ENCODE peak calls at places on chromosomes 2 and 18, in eight cellular contexts. L is GM12865, Q is OCI-LY7, U is cardiac muscle cell, K is right cardiac atrium, Y is body of pancreas, Z is ascending aorta, P is K562. M is an unnamed sample.
A peak's percentile ranks its signal among the peaks of the same experiment; 100 is the strongest.

GRCh38 chr2:205511221-205511620 is 171.1 kb upstream of the NRP2 start:
- DNase-seq in L (no peak), K (no peak), P (no peak), Y (no peak), U (no peak), Q (no peak), Z (no peak), M (no peak)

GRCh38 chr2:235766206-235766794 is 272.5 kb downstream of the AGAP1 start:
- DNase-seq in K (no peak), U (peak; percentile 84), P (peak; percentile 61), Z (no peak), Y (peak; percentile 76), L (peak; percentile 69), Q (peak; percentile 63), M (peak; percentile 26)

GRCh38 chr2:56749152-56749752 is 565.5 kb downstream of the CCDC85A start:
- DNase-seq in Y (no peak), P (no peak), Q (peak; percentile 22), K (no peak), L (peak; percentile 20), U (peak; percentile 44), Z (no peak), M (peak; percentile 4)

GRCh38 chr18:9987931-9988330 is 74.1 kb downstream of the VAPA start:
- DNase-seq in Q (no peak), K (peak; percentile 58), L (no peak), U (no peak), P (no peak), Y (peak; percentile 64), Z (no peak), M (no peak)

GRCh38 chr18:55856191-55856590 is 268.2 kb upstream of the TCF4 start:
- DNase-seq in K (no peak), L (no peak), Y (no peak), U (no peak), Z (no peak), Q (no peak), P (no peak), M (peak; percentile 94)

GRCh38 chr18:50231621-50232020 is 34.7 kb downstream of the CFAP53 start:
- DNase-seq in Y (no peak), L (no peak), U (no peak), Z (no peak), Q (no peak), K (no peak), P (no peak), M (peak; percentile 38)

GRCh38 chr18:25306671-25307070 is 45.3 kb downstream of the ZNF521 start:
- DNase-seq in U (no peak), L (no peak), Q (no peak), Z (no peak), Y (no peak), K (no peak), P (no peak), M (no peak)

GRCh38 chr18:47917923-47918610 is 12.4 kb downstream of the SMAD2 start:
- DNase-seq in Y (no peak), L (peak; percentile 39), Z (no peak), U (no peak), P (no peak), Q (no peak), K (no peak), M (no peak)

GRCh38 chr18:38077219-38077618 is 511.6 kb upstream of the CELF4 start:
- DNase-seq in U (peak; percentile 55), K (no peak), P (no peak), Y (no peak), Q (no peak), Z (no peak), L (no peak), M (peak; percentile 4)

GRCh38 chr2:62382757-62383156 is 123.2 kb downstream of the TMEM17 start:
- DNase-seq in Q (peak; percentile 78), L (peak; percentile 53), Z (no peak), K (no peak), P (no peak), Y (no peak), U (no peak), M (no peak)

GRCh38 chr2:203252851-203253250 is 14.0 kb downstream of the CYP20A1 start:
- DNase-seq in P (no peak), L (no peak), K (no peak), U (no peak), Z (no peak), Y (no peak), Q (no peak), M (no peak)

GRCh38 chr2:62423235-62423634 is 82.8 kb downstream of the TMEM17 start:
- DNase-seq in P (no peak), Y (no peak), Z (no peak), Q (no peak), K (no peak), L (no peak), U (no peak), M (no peak)

GRCh38 chr2:230660294-230661060 is 52.2 kb upstream of the CAB39 start:
- DNase-seq in K (peak; percentile 74), Q (peak; percentile 39), Y (no peak), Z (no peak), P (peak; percentile 39), U (no peak), L (peak; percentile 86), M (no peak)

GRCh38 chr18:59540356-59540755 is 156.9 kb downstream of the CCBE1 start:
- DNase-seq in L (no peak), P (no peak), U (no peak), K (no peak), Q (no peak), Y (no peak), Z (no peak), M (no peak)

GRCh38 chr2:228875152-228875875 is 395.8 kb downstream of the PID1 start:
- DNase-seq in L (no peak), Q (no peak), U (no peak), Y (no peak), P (no peak), K (no peak), Z (no peak), M (peak; percentile 2)

GRCh38 chr2:160621748-160622147 is 128.1 kb upstream of the RBMS1 start:
- DNase-seq in U (no peak), K (no peak), Y (no peak), L (no peak), P (no peak), Z (no peak), Q (no peak), M (no peak)

GRCh38 chr2:220076734-220077133 is 449.3 kb downstream of the SLC4A3 start:
- DNase-seq in Q (no peak), L (no peak), Z (no peak), U (peak; percentile 27), Y (no peak), K (no peak), P (no peak), M (no peak)

GRCh38 chr2:217837001-217837491 is 165.7 kb downstream of the TNS1 start:
- DNase-seq in Z (no peak), P (peak; percentile 21), K (peak; percentile 92), Y (peak; percentile 42), Q (no peak), U (no peak), L (peak; percentile 12), M (no peak)

GRCh38 chr2:72887836-72888437 is 729 bp downstream of the SPR start:
- DNase-seq in K (peak; percentile 96), U (peak; percentile 91), P (peak; percentile 82), L (peak; percentile 74), Q (peak; percentile 33), Z (peak; percentile 50), Y (peak; percentile 93), M (peak; percentile 56)

GRCh38 chr2:19611491-19612332 is 253.3 kb upstream of the OSR1 start:
- DNase-seq in P (no peak), K (no peak), Z (no peak), U (no peak), L (no peak), Y (no peak), Q (no peak), M (peak; percentile 90)

GRCh38 chr18:46184296-46185080 is 80.3 kb downstream of the HAUS1 start:
- DNase-seq in L (peak; percentile 9), Z (no peak), P (no peak), Y (no peak), Q (no peak), U (no peak), K (no peak), M (no peak)

GRCh38 chr2:148048475-148049221 is 27.8 kb downstream of the MBD5 start:
- DNase-seq in L (peak; percentile 75), U (no peak), P (no peak), Y (no peak), Z (no peak), K (no peak), Q (no peak), M (no peak)

GRCh38 chr2:127455566-127456493 is 37.6 kb downstream of the PROC start:
- DNase-seq in Q (no peak), P (no peak), K (no peak), U (no peak), Y (no peak), Z (no peak), L (no peak), M (no peak)

GRCh38 chr18:27184115-27185024 is 738 bp downstream of the CHST9 start:
- DNase-seq in U (peak; percentile 14), K (peak; percentile 38), Z (no peak), Y (peak; percentile 13), Q (no peak), P (no peak), L (no peak), M (no peak)
- H3K4me3 ChIP-seq in U (peak overlapping the region; percentile 84), K (peak overlapping the region; percentile 67), Z (peak overlapping the region; percentile 21), Y (peak overlapping the region; percentile 41), Q (no peak overlapping the region), P (no peak overlapping the region), L (no peak overlapping the region), M (peak overlapping the region; percentile 46)

DNA sequence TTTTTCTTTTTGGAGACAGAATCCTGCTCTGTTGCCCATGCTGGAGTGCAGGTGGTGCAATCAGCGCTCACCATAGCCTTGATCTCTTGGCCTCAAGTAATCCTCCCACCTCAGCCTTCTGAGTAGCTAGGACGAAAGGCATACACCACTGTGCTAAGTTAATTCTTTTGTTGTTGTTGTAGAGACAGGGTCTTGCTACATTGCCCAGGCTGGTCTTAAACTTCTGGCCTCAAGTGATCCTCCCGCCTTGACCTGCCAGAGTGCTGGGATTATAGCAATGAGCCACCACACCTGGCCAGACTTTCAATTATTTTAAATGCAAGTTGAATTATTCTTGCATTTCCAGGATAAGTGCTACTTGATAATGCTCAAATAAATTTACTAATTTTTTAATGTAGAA is 126.5 kb downstream of the DTNB start:
- DNase-seq in Z (no peak), P (no peak), Q (no peak), K (no peak), Y (no peak), U (no peak), L (no peak), M (no peak)
- H3K4me3 ChIP-seq in Z (no peak overlapping the region), P (no peak overlapping the region), Q (no peak overlapping the region), K (no peak overlapping the region), Y (no peak overlapping the region), U (no peak overlapping the region), L (no peak overlapping the region), M (no peak overlapping the region)

DNA sequence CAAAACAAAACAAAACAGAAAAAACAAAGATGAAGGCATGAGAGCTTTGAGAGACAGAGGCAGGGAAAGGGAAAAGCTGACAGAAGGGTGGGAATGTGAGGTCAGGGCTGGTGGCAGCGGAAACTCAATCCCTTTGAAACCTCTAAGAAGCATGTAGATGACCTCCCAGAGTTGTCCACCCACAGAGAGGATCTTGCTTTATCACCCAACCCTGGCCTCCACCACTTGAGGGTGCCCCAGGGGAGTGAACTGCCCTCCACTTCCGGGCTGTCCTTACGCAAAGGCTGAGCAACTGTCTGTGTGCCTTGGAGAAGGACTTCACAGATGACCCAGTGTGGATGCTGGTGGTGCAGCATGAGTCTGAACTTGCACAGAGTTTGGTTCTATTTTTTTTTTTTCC is 26.7 kb downstream of the PDCL3 start:
- DNase-seq in K (no peak), Y (no peak), P (no peak), L (no peak), U (no peak), Q (no peak), Z (no peak), M (no peak)
- H3K4me3 ChIP-seq in K (no peak overlapping the region), Y (no peak overlapping the region), P (no peak overlapping the region), L (no peak overlapping the region), U (no peak overlapping the region), Q (no peak overlapping the region), Z (no peak overlapping the region), M (no peak overlapping the region)

GRCh38 chr2:130963058-130963848 is 126.5 kb downstream of the ARHGEF4 start:
- DNase-seq in P (no peak), L (no peak), Q (no peak), Y (no peak), K (no peak), Z (no peak), U (peak; percentile 44), M (no peak)
- H3K4me3 ChIP-seq in P (no peak overlapping the region), L (no peak overlapping the region), Q (no peak overlapping the region), Y (no peak overlapping the region), K (peak overlapping the region; percentile 30), Z (no peak overlapping the region), U (peak overlapping the region; percentile 43), M (no peak overlapping the region)

M was measured in kidney epithelial cell.